ENCODE peak calls at places on chromosomes 4 and X, in four cellular contexts. I, X, H and B are unnamed samples.

GRCh38 chr4:16852168-16852567 is 46.3 kb downstream of the LDB2 start:
- DNase-seq in H (no peak), I (no peak), X (no peak), B (no peak)

GRCh38 chr4:48623182-48623780 is 133.2 kb downstream of the ZAR1 start:
- DNase-seq in X (no peak), I (no peak), H (no peak), B (no peak)

GRCh38 chr4:145352438-145353145 is 129.1 kb upstream of the SMAD1 start:
- DNase-seq in X (no peak), I (no peak), H (no peak), B (no peak)

GRCh38 chrX:10486373-10486772 is 134.0 kb downstream of the MID1 start:
- DNase-seq in H (no peak), X (no peak), I (no peak), B (no peak)

GRCh38 chr4:135838889-135839288 is 1637.3 kb upstream of the PABPC4L start:
- DNase-seq in I (no peak), X (no peak), H (no peak), B (no peak)

GRCh38 chr4:89664521-89664920 is 172.4 kb downstream of the SNCA start:
- DNase-seq in I (no peak), X (no peak), H (no peak), B (no peak)

GRCh38 chrX:20742106-20742505 is 475.4 kb upstream of the RPS6KA3 start:
- DNase-seq in X (no peak), H (no peak), I (no peak), B (no peak)

GRCh38 chr4:3186609-3187008 is 62.4 kb upstream of the MSANTD1 start:
- DNase-seq in H (no peak), I (no peak), X (no peak), B (no peak)

GRCh38 chrX:34521563-34521962 is 135.5 kb downstream of the TMEM47 start:
- DNase-seq in I (no peak), X (no peak), H (no peak), B (no peak)

GRCh38 chrX:124862304-124862703 is 457.4 kb upstream of the TEX13C start:
- DNase-seq in H (no peak), I (no peak), X (no peak), B (no peak)

GRCh38 chr4:126708716-126709115 is 924.0 kb upstream of the INTU start:
- DNase-seq in H (no peak), X (no peak), I (no peak), B (no peak)

GRCh38 chr4:61201562-61202099 is 1.5 kb downstream of the ADGRL3 start:
- DNase-seq in I (peak; percentile 10), X (no peak), H (no peak), B (no peak)
- TF ChIP-seq CTCF in I (no peak), X (no peak), H (no peak), B (no peak)

GRCh38 chr4:137531951-137532868 is at the start of gene PCDH18:
- DNase-seq in I (no peak), X (no peak), H (peak; percentile 89), B (no peak)

GRCh38 chr4:137529432-137529831 is 2.9 kb downstream of the PCDH18 start:
- DNase-seq in I (no peak), H (no peak), X (no peak), B (no peak)

GRCh38 chr4:137530176-137530575 is 2.1 kb downstream of the PCDH18 start:
- DNase-seq in X (no peak), I (no peak), H (no peak), B (no peak)

GRCh38 chr4:137532869-137533236 is 559 bp upstream of the PCDH18 start:
- DNase-seq in H (no peak), I (no peak), X (no peak), B (no peak)

GRCh38 chr4:137531121-137531520 is 1.2 kb downstream of the PCDH18 start:
- DNase-seq in H (no peak), I (no peak), X (no peak), B (no peak)
- TF ChIP-seq CTCF in H (peak; percentile 56), I (no peak), X (no peak), B (peak; percentile 87)

GRCh38 chrX:97229318-97229717 is 345.6 kb downstream of the RPA4 start:
- DNase-seq in H (no peak), X (no peak), I (no peak), B (no peak)

DNA sequence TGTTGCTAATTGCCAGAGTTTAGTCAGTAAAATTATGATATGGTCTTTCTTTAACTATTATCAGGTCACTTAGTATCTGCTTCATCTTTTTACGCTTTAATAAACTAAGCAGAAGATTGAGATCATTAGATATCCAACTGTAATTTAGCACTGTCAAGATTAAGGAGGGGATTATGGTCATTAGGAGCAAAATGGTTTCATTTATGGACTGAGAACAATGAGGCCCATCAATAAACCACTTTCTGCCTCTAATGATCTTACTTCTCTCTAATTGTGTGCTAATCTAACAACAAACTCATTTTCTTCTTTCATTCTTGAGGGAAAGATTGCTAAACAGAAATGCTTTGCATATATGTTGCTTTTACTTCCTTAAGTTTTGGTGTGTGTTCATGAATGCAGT is 340.4 kb downstream of the RPA4 start:
- DNase-seq in H (no peak), I (no peak), X (no peak), B (no peak)
- TF ChIP-seq CTCF in H (no peak), I (no peak), X (no peak), B (no peak)

GRCh38 chrX:11757397-11757728 is 674 bp upstream of the MSL3 start:
- DNase-seq in H (no peak), I (no peak), X (no peak), B (no peak)
- TF ChIP-seq CTCF in H (no peak), I (no peak), X (no peak), B (no peak)

DNA sequence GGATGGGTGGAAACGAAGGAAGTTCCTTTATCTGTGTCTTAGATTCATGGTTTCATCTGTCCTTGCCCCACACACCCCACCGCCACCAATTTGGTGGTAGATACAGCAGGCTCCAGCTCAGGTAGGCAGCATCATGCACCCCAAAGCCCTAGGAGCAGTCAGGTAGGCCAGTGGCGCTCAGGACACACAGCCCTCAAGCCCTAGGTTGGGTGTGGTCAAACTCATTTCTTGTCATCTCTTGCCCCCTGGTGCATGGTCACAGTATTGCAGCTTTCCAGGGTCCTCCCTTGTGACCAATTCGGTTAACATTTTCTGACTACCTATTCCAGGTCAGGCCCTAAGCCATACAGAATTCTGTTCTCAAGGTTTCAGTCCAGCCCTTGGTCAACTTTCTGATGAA is 14.5 kb upstream of the PRRG3 start:
- DNase-seq in X (no peak), H (no peak), I (peak; percentile 87), B (no peak)
- TF ChIP-seq CTCF in X (peak; percentile 57), H (peak; percentile 63), I (peak; percentile 91), B (peak; percentile 65)

DNA sequence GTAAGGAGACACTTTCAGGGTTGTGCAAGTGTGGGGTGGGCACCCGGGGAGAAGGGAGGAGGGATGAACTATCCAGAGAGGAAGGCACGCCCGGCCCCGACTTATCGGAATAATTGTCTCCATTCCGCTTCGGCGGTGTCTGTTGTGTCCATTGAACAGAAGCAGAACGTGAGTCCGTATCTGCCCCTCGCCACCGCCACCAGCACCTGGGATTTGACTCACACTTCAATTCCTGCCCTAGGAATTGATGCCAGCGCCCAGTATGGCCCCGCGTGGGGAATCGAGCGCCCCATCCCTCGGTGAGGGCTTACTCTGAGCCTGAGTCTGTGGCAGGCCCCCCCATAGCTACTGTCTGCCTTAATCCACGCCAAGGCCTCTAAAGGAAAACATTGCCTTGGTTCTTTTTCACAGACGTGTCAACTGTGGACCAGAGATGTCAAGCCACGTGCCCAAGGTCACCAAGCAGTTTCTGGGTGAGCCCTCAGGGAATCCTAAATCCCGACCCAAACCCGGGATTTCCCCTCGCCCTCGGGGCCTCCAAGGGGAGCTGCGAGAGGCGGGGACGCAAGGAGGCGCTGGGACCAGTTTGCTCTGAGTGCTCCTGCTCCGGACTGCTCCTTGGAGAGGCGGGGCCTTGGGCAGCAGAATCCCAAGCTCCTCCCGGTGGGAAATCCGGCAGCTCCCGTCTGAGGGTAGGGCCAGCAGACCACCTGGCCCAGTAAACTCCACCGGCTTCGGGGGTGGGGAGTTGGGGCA is 12.9 kb downstream of the MSX1 start:
- DNase-seq in I (peak; percentile 70), X (no peak), H (no peak), B (no peak)
- TF ChIP-seq CTCF in I (peak; percentile 33), X (no peak), H (no peak), B (no peak)

DNA sequence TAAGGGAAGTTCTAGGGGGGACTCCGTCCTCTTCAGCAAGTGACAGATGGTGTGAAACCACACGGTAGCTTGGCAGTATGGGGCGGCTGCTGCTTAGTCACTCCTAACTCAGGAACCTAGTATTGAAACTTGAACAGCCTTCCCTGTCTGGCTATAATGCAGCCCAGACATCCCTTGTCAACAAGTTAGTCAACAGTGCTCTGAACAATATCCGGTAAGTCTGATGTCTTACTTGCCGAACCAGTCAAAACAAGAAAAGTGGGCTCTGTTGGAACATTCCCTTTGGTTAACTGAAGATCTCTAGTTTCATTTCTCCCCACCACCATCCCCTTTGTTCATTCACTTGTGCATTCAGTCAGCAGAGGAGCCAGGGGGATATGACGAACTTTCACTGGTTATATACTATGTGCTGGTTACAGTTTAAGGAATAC is 18.7 kb upstream of the CXCL13 start:
- DNase-seq in X (peak; percentile 75), I (no peak), H (no peak), B (no peak)
- TF ChIP-seq CTCF in X (no peak), I (no peak), H (no peak), B (no peak)

DNA sequence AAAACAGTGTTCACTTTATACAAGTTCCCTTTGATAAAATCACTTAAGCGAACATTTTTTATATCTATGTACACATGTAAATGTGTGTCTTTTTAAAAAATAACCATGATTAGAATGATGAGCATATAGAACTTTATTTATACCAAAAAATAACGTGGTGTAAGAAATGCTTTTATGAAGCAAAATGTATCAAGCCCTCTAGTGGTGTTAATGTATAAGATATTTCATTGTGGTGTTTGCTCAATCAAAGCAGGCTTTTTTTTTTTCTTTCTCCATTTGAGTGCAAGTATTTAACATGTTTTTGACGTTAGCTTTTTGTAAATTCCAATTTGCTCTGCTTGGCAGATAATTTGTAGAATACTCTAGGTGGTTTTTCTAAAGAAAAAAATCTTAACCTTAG is 2092.4 kb upstream of the TENM3 start:
- DNase-seq in H (no peak), X (no peak), I (no peak), B (no peak)
- TF ChIP-seq CTCF in H (no peak), X (no peak), I (peak; percentile 38), B (peak; percentile 84)